ENCODE peak calls at places on chromosomes 13 and 19, in four cellular contexts. Z is AG04450, K is dorsolateral prefrontal cortex, S is kidney. V is an unnamed sample.

GRCh38 chr19:17847538-17848366 is at the start of gene JAK3:
- DNase-seq in Z (no peak), S (peak), K (peak), V (peak)

GRCh38 chr13:20291037-20291436 is 58.9 kb upstream of the GJB6 start:
- DNase-seq in Z (no peak), K (no peak), S (no peak), V (no peak)

GRCh38 chr13:107827840-107828549 is 387.3 kb downstream of the LIG4 start:
- DNase-seq in K (no peak), S (no peak), Z (no peak), V (no peak)

GRCh38 chr19:48676487-48676886 is 3.7 kb upstream of the NTN5 start:
- DNase-seq in S (no peak), K (no peak), Z (no peak), V (no peak)

GRCh38 chr19:34539396-34539795 is 57.8 kb downstream of the WTIP start:
- DNase-seq in S (no peak), K (no peak), Z (no peak), V (no peak)

GRCh38 chr13:40776681-40777165 is 5.7 kb upstream of the MRPS31 start:
- DNase-seq in Z (no peak), S (no peak), K (no peak), V (no peak)

GRCh38 chr19:14005381-14006084 is 587 bp downstream of the RFX1 start:
- DNase-seq in Z (peak), K (peak), S (peak), V (no peak)

GRCh38 chr13:39516140-39516539 is 86.9 kb downstream of the LHFPL6 start:
- DNase-seq in K (no peak), Z (no peak), S (no peak), V (no peak)

GRCh38 chr19:58356971-58357797 is 3.9 kb upstream of the A1BG start:
- DNase-seq in S (peak), Z (no peak), K (no peak), V (no peak)

GRCh38 chr19:12202250-12202649 is 39.4 kb downstream of the ZNF136 start:
- DNase-seq in S (no peak), K (no peak), Z (no peak), V (no peak)

GRCh38 chr19:19382118-19382517 is 23.4 kb upstream of the GATAD2A start:
- DNase-seq in Z (no peak), K (no peak), S (peak), V (no peak)

GRCh38 chr13:91181892-91182291 is 165.6 kb upstream of the MIR17HG start:
- DNase-seq in Z (no peak), S (no peak), K (no peak), V (no peak)

GRCh38 chr13:77737583-77738200 is 40.2 kb downstream of the SLAIN1 start:
- DNase-seq in Z (no peak), S (no peak), K (no peak), V (no peak)

GRCh38 chr13:76856141-76856571 is 30.0 kb downstream of the KCTD12 start:
- DNase-seq in K (no peak), S (no peak), Z (no peak), V (no peak)

DNA sequence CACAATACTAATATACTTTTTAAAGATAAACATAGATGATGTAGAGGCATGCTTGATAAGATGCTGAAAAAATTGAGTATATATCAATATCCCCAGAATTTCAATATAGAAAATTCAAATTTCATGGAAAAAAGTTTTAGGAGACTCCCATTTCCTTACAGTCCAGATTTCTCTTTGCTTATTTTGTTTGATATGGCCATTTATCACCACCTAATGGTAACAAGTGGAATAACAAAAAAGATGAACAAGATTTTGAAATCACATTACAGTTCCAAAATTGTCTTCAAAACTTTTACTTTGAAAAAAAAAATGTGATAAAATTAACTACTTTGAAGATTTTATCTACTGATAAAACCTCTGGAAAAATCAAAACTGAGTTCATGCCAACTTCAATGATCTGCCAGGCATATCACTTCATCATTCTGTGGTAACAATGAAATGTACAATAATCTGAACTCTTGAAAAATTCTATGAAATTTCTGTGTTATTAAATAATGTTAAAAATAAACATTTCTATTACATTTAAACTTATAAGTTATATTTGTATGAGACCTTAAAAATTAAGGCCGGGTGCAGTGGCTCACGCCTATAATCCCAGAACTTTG is 17.5 kb downstream of the MIPEP start:
- DNase-seq in S (no peak), K (no peak), Z (no peak), V (no peak)
- TF ChIP-seq CTCF in S (peak), K (peak), Z (peak), V (peak)

GRCh38 chr13:42041684-42042035 is 6.8 kb upstream of the DGKH start:
- DNase-seq in Z (no peak), K (no peak), S (peak), V (no peak)
- TF ChIP-seq CTCF in Z (peak), K (peak), S (peak), V (no peak)

DNA sequence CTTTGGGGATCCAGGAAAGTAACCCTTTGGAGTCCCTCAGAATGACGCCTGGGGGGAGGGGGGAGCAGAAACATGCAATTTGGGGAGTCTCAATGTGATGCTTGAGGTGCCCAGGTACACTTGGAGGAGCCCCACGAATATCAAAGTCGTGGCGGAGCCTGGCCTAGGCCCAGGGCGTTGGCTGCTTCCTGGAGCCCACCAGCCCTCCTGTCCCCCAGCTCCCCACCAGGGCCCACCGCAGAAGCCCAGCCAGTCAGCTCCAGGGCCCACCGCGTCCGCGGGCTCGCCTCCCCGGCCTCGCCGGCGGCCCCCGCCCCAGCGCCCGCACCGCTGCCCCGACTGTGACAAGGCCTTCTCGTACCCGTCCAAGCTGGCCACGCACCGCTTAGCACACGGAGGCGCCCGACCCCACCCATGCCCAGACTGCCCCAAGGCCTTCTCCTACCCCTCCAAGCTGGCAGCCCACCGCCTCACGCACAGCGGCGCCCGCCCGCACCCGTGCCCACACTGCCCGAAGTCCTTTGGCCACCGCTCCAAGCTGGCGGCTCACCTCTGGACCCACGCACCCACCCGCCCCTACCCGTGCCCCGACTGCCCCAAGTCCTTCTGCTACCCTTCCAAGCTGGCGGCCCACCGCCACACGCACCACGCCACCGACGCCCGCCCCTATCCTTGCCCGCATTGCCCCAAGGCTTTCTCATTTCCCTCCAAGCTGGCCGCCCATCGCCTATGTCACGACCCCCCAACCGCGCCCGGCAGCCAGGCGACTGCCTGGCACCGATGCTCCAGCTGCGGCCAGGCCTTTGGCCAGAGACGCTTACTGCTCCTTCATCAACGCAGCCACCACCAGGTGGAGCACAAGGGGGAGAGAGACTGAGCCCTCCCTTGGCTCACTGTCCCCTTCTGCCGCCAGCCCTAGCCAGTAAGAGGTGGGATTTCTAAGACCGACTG is 2.1 kb downstream of the ZNF575 start:
- DNase-seq in Z (no peak), K (peak), S (peak), V (no peak)
- TF ChIP-seq CTCF in Z (peak), K (peak), S (peak), V (peak)

GRCh38 chr13:112687836-112688559 is 1.8 kb upstream of the ATP11A start:
- DNase-seq in S (no peak), Z (no peak), K (no peak), V (no peak)

GRCh38 chr13:112690242-112690943 is 555 bp downstream of the ATP11A start:
- DNase-seq in Z (no peak), K (no peak), S (peak), V (peak)

GRCh38 chr13:112692104-112692503 is 2.3 kb downstream of the ATP11A start:
- DNase-seq in S (peak), K (no peak), Z (no peak), V (no peak)

GRCh38 chr13:112688560-112689497 is 1.0 kb upstream of the ATP11A start:
- DNase-seq in Z (no peak), S (peak), K (no peak), V (no peak)

DNA sequence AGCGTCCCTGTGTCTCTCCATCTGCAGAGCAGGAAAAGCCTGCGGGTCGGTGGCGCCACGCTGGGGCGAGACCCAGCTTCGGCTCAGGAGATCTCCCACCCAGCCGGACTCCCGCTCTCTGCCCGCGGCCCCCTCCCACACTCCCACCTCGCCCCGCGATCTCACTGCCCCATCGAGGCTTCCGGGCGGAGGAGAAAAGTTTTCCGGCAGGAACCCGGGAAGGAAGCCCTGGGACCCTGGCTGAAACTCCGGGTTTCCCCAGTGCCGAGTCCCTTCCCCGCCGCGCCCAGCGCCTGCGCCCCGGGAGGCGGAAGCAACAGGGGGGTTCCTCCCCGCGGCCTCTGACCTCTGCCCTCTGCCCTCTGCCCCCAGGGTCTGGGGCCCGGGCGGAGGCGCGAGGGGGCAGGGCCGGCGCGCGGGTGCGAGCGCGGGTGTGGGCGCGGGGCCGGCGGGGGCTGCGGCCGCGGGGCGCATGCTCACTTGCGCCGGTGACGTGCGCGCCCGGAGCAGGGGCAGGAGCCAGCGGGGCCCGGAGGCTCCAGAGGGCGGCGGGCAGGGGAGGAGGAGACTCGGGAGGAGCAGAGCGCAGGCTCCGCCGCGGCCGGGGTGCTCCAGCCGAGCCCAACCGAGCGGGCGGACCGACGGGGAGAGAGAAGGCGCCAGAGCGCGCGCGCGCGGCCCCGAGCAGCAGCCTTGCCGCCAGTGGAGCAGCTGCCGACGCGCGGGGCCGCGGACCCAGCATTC is at the start of gene ATP11A:
- DNase-seq in S (peak), Z (peak), K (peak), V (peak)
- TF ChIP-seq CTCF in S (no peak), Z (no peak), K (no peak), V (no peak)

DNA sequence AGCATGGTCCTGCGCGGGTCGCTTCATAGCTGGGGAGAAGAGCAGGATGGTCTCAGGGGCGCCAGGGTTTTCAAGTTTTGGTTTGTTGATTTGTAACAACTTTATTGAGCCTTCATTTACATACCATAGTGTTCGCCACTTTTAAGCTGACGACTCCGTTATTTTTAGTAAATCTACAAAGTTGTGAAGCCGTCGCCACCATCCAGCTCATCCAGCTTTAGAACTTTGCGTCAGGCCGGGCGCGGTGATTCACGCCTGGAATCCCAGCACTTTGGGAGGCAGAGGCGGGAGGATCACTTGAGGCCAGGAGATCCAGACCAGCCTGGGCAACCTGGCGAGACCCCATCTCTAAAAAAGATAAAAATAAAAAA is 404 bp downstream of the C19orf44 start:
- DNase-seq in K (peak), Z (no peak), S (no peak), V (no peak)
- TF ChIP-seq CTCF in K (no peak), Z (no peak), S (no peak), V (no peak)